ENCODE peak calls at places on chromosomes 2 and 18, in six cellular contexts. A, K, F, Z, U and L are unnamed samples.

GRCh38 chr2:49153231-49153630 is 1.1 kb downstream of the FSHR start:
- DNase-seq in K (peak), U (no peak), F (no peak), A (no peak), Z (no peak), L (no peak)

GRCh38 chr2:212448698-212449097 is 89.9 kb downstream of the ERBB4 start:
- DNase-seq in A (no peak), K (no peak), U (no peak), F (peak), Z (no peak), L (no peak)

GRCh38 chr18:61935362-61935761 is 42.6 kb upstream of the RNF152 start:
- DNase-seq in F (no peak), A (no peak), K (no peak), U (no peak), Z (no peak), L (no peak)

GRCh38 chr2:126722546-126722945 is 66.6 kb downstream of the GYPC start:
- DNase-seq in U (no peak), Z (no peak), A (no peak), F (no peak), K (no peak), L (no peak)

GRCh38 chr18:70385474-70385873 is 96.6 kb downstream of the SOCS6 start:
- DNase-seq in U (no peak), Z (no peak), K (no peak), F (no peak), A (no peak), L (no peak)

GRCh38 chr18:75475228-75475627 is 47.7 kb upstream of the SMIM21 start:
- DNase-seq in K (peak), U (no peak), Z (no peak), F (peak), A (no peak), L (peak)

GRCh38 chr2:190497428-190497827 is 37.1 kb downstream of the NEMP2 start:
- DNase-seq in A (no peak), K (no peak), F (peak), U (no peak), Z (no peak), L (no peak)

GRCh38 chr2:179104736-179105135 is 54.8 kb upstream of the CCDC141 start:
- DNase-seq in U (no peak), A (no peak), F (no peak), K (peak), Z (no peak), L (peak)

GRCh38 chr18:74370163-74370562 is 54.5 kb downstream of the C18orf63 start:
- DNase-seq in K (peak), Z (no peak), A (no peak), F (peak), U (no peak), L (no peak)

GRCh38 chr2:70083344-70084156 is 3.7 kb upstream of the PCBP1 start:
- DNase-seq in Z (peak), A (no peak), F (no peak), U (peak), K (no peak), L (no peak)

GRCh38 chr2:150404147-150404546 is 83.3 kb downstream of the RND3 start:
- DNase-seq in K (no peak), Z (no peak), U (no peak), F (no peak), A (no peak), L (no peak)

GRCh38 chr2:231684314-231685223 is 23.8 kb upstream of the PTMA start:
- DNase-seq in F (no peak), A (no peak), Z (no peak), U (peak), K (no peak), L (no peak)
- H3K4me3 ChIP-seq in F (no peak), A (no peak), Z (no peak), U (no peak), K (no peak), L (no peak)

DNA sequence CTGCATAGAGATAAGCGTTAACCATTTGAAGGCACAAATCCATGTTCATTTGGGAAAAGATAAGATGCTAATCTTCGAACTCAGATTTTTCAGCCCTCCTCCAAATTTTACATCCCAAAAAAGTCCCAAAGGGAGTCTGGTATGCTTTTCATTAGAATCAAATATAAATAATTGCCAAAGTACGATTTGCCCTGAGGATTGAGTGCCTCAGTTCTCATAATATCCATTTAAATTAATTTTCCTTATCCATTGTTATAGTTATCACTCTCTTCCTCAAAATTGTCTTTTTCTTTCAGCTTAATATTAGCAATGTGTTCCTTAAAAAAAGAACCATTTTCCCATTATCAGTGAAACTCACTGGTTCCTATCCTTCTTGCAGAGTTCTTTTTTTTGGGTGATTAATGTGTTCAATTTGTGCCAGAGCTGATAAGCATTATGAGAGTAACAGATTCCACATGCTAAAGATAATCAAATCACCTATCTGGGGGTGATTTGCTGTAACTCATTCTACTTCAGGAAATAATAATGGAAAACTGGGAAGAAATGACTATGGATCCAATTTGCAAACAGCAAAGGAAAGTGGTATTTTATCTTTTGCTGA is 686 bp downstream of the HNMT start:
- DNase-seq in U (no peak), A (no peak), F (no peak), Z (no peak), K (peak), L (no peak)
- H3K4me3 ChIP-seq in U (peak), A (no peak), F (peak), Z (no peak), K (peak), L (peak)

DNA sequence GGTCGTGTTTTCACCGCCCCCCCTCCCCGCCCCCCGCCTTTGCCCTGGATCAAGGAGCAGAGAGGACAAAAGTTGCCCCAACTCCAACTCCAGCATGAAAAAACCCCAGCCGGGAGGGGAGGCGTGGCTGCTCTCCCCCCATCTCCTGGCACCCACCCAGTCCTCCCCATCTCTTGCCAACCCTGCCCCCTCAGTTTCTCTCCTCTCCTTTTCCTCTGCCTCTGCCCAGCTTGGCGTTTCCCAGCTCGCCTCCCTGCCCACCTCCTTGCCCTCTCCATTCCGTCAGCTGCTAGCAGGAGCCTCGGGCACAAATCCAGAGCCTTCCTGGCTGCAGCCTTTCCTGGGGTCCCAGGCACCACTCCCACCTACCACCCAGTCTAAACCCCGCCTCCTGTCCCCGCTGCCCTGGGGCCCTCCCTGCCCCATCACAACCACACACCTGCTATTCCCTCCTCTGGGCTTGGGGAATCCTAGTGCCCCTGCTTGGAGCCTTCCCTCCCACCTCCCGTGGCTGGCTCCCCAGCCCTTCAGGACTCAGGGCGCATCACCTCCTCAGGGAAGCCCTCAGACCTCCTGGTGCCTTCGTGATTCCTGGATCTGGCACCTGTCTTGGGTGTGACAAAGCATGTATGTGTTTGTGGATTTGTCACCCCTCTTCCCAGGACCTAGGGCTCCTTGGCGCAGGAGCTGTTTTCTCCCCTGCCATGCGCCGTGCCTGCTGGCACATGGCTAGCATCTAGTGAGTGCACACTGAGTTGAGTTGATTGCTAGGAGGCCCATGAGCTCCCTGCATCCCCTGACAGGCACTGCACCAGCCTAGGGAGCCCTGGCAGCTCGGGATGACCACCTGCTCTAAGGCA is 209.1 kb downstream of the TFCP2L1 start:
- DNase-seq in K (peak), U (peak), A (no peak), Z (no peak), F (no peak), L (no peak)
- H3K4me3 ChIP-seq in K (no peak), U (peak), A (no peak), Z (no peak), F (no peak), L (no peak)

GRCh38 chr2:10406016-10406415 is 42.1 kb downstream of the ODC1 start:
- DNase-seq in K (no peak), U (no peak), Z (no peak), A (no peak), F (peak), L (no peak)
- H3K4me3 ChIP-seq in K (no peak), U (no peak), Z (no peak), A (no peak), F (no peak), L (no peak)

DNA sequence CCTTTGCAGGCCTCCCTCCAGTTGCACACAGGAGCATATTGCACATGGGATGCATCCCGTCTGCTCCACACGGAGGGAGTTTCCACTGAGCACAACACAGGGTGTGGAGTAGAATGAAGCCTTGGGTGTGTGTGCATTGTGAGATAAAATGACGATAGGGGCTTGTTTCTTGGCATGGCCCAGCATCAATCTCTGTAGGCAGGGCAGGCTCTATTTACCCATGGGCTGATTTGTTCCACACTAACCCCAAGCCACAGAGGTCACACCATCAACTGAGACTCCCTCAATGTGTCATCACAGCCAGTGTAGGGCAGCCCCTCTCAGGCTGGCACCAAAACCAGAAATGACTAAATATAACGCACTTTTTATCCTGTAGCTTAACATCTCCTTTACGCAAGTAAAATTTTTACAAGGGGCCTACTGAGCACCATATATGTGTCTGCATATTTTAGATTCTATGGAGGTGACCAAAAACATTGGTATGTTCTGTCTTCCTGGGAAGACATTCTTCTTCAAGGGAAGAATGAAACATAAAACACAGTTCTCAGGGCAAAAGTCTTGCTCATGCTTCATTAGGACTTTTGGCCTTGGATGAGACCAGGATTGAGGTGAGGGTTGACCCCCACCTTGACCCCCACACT is 2.7 kb upstream of the GKN1 start:
- DNase-seq in K (peak), F (peak), U (no peak), Z (no peak), A (no peak), L (peak)
- H3K4me3 ChIP-seq in K (no peak), F (no peak), U (no peak), Z (no peak), A (no peak), L (no peak)

GRCh38 chr2:223051580-223052375 is at the start of gene KCNE4:
- DNase-seq in A (no peak), K (peak), F (peak), U (peak), Z (no peak), L (peak)
- H3K4me3 ChIP-seq in A (no peak), K (peak), F (peak), U (peak), Z (no peak), L (peak)

DNA sequence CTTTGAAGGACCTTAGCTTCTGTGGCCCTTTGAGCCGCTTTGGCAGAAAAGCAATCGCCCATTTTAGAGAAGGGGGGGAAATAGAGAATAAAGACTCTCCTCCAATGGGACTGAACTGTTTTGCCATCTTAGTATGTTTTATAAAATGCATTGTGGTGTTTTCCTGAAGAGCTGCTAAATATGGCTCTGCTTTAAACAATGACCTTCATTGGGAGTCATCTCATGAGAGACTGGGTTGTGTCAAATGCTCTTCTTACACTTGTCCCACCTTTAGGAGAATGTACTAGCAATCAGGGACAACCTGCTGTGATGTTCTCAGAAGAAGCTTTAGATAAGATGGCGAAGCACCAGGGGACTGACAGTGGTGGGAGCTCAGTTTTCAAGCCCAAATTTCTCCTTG is 418.9 kb upstream of the POU3F3 start:
- DNase-seq in Z (no peak), K (no peak), F (no peak), A (no peak), U (no peak), L (no peak)
- H3K4me3 ChIP-seq in Z (no peak), K (no peak), F (no peak), A (no peak), U (no peak), L (no peak)

DNA sequence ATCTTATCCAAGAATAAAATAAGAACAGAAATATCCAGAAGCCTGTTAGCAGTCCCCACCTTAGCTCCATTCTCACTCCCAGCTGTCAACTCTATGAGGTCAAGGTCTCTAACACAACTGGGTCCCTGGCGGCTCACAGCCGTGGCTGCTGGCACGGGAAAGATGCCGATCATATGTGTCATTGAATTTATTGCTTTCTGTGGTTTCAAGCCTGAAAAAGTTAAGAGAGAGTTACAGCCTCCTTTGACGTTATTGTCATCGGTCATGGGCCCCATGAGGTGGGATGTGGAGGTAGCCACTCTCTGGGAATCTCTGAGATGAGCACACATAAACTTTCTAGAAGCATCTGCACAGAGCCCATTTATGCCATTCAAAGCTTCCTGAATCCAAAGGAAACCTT is 28.7 kb upstream of the CABLES1 start:
- DNase-seq in A (no peak), Z (peak), K (peak), U (no peak), F (peak), L (peak)
- H3K4me3 ChIP-seq in A (no peak), Z (peak), K (no peak), U (no peak), F (no peak), L (no peak)